ENCODE peak calls at places on chromosomes 2 and 18, in eight cellular contexts. P is activated B cell treated with CpG ODN at 0.5 μM for 24 hours, I is thyroid gland, K is body of pancreas, R is PC-9, E is transverse colon, Y is neural crest cell, M is neural progenitor cell. T is an unnamed sample.

GRCh38 chr2:28717339-28717758 is 34.3 kb upstream of the PPP1CB start:
- DNase-seq in P (no peak), I (peak; percentile 57), K (peak; percentile 27), R (peak; percentile 60), E (peak; percentile 33), Y (no peak), M (no peak), T (no peak)

GRCh38 chr2:100984892-100985307 is 17.2 kb upstream of the RPL31 start:
- DNase-seq in P (peak; percentile 61), I (peak; percentile 76), K (peak; percentile 82), R (peak; percentile 63), E (peak; percentile 77), Y (peak; percentile 68), M (peak; percentile 85), T (peak; percentile 68)

GRCh38 chr2:10424051-10424450 is 24.1 kb downstream of the ODC1 start:
- DNase-seq in P (no peak), I (no peak), K (no peak), R (no peak), E (no peak), Y (no peak), M (peak; percentile 39), T (no peak)

GRCh38 chr2:108541451-108541850 is 7.2 kb downstream of the LIMS1 start:
- DNase-seq in P (no peak), I (no peak), K (no peak), R (no peak), E (peak; percentile 38), Y (no peak), M (no peak), T (no peak)

GRCh38 chr2:19801367-19802087 is 100.3 kb downstream of the TTC32 start:
- DNase-seq in P (no peak), I (peak; percentile 42), K (peak; percentile 87), R (peak; percentile 96), E (peak; percentile 47), Y (no peak), M (no peak), T (peak; percentile 25)

GRCh38 chr2:10810175-10811161 is 2.1 kb downstream of the PDIA6 start:
- DNase-seq in P (no peak), I (no peak), K (no peak), R (no peak), E (no peak), Y (no peak), M (no peak), T (no peak)

GRCh38 chr2:172710584-172711024 is 25.0 kb upstream of the RAPGEF4 start:
- DNase-seq in P (no peak), I (peak; percentile 26), K (peak; percentile 20), R (peak; percentile 82), E (peak; percentile 54), Y (peak; percentile 33), M (peak; percentile 47), T (peak; percentile 37)

GRCh38 chr2:18722101-18722500 is 132.7 kb upstream of the NT5C1B start:
- DNase-seq in P (no peak), I (no peak), K (no peak), R (no peak), E (no peak), Y (no peak), M (no peak), T (no peak)

GRCh38 chr2:42254186-42254911 is 85.2 kb downstream of the EML4 start:
- DNase-seq in P (no peak), I (no peak), K (no peak), R (no peak), E (no peak), Y (no peak), M (no peak), T (no peak)

GRCh38 chr2:176283268-176283667 is 14.0 kb downstream of the MTX2 start:
- DNase-seq in P (no peak), I (no peak), K (no peak), R (no peak), E (no peak), Y (no peak), M (no peak), T (no peak)

GRCh38 chr2:208329485-208329884 is 63.4 kb downstream of the PIKFYVE start:
- DNase-seq in P (no peak), I (no peak), K (no peak), R (no peak), E (no peak), Y (no peak), M (no peak), T (no peak)

GRCh38 chr2:73272270-73272669 is 12.0 kb downstream of the FBXO41 start:
- DNase-seq in P (no peak), I (no peak), K (no peak), R (no peak), E (no peak), Y (no peak), M (peak; percentile 77), T (no peak)

GRCh38 chr2:238868616-238869292 is 20.9 kb downstream of the TWIST2 start:
- DNase-seq in P (no peak), I (peak; percentile 27), K (peak; percentile 45), R (no peak), E (peak; percentile 59), Y (no peak), M (no peak), T (peak; percentile 90)

GRCh38 chr2:104856086-104856972 is 2.4 kb downstream of the POU3F3 start:
- DNase-seq in P (no peak), I (no peak), K (no peak), R (no peak), E (no peak), Y (no peak), M (peak; percentile 48), T (no peak)

GRCh38 chr2:105102963-105103421 is 65.1 kb downstream of the MRPS9 start:
- DNase-seq in P (no peak), I (no peak), K (no peak), R (peak; percentile 64), E (no peak), Y (no peak), M (peak; percentile 57), T (no peak)

GRCh38 chr2:194176134-194176533 is 1480.9 kb upstream of the SLC39A10 start:
- DNase-seq in P (no peak), I (no peak), K (no peak), R (no peak), E (no peak), Y (no peak), M (no peak), T (no peak)

GRCh38 chr2:51995293-51995692 is 963.4 kb upstream of the NRXN1 start:
- DNase-seq in P (no peak), I (no peak), K (no peak), R (no peak), E (no peak), Y (no peak), M (no peak), T (no peak)

GRCh38 chr2:106561803-106562202 is 74.6 kb downstream of the CD8B2 start:
- DNase-seq in P (no peak), I (no peak), K (no peak), R (no peak), E (no peak), Y (no peak), M (no peak), T (peak; percentile 30)

GRCh38 chr2:106560773-106561172 is 73.6 kb downstream of the CD8B2 start:
- DNase-seq in P (no peak), I (no peak), K (no peak), R (no peak), E (no peak), Y (no peak), M (no peak), T (no peak)

GRCh38 chr2:106561356-106561755 is 74.2 kb downstream of the CD8B2 start:
- DNase-seq in P (no peak), I (no peak), K (no peak), R (no peak), E (no peak), Y (no peak), M (no peak), T (peak; percentile 87)

GRCh38 chr2:106562232-106562631 is 75.1 kb downstream of the CD8B2 start:
- DNase-seq in P (no peak), I (peak; percentile 59), K (no peak), R (no peak), E (no peak), Y (no peak), M (no peak), T (peak; percentile 49)

GRCh38 chr2:106562826-106563594 is 75.8 kb downstream of the CD8B2 start:
- DNase-seq in P (no peak), I (no peak), K (no peak), R (no peak), E (no peak), Y (no peak), M (peak; percentile 32), T (no peak)
- TF ChIP-seq CTCF in P (no peak), I (no peak), K (no peak), R (no peak), E (no peak), Y (peak; percentile 28), M (peak; percentile 36), T (peak; percentile 25)

DNA sequence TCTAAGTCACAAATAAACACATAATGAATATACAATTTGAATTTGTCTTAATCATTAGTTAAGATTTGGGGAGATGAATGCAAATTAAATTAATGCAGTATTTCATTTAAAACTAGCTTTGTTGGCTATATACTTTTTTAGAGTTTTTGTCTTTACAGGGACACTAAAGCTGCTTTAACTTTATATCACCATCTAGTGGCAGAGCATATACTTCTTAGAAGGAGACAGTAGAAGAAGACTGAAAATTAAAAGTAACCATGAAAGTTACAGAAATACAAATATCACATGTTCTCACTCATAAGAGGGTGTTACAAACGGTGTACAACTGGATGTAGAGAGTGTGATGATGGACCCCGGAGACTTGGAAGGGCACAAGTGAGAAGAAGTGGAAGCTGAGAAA is 268.3 kb upstream of the NETO1 start:
- DNase-seq in P (no peak), I (no peak), K (no peak), R (no peak), E (no peak), Y (no peak), M (peak; percentile 8), T (no peak)
- TF ChIP-seq CTCF in P (no peak), I (no peak), K (no peak), R (peak; percentile 75), E (no peak), Y (peak; percentile 66), M (peak; percentile 55), T (no peak)

GRCh38 chr2:45177870-45178269 is 168.6 kb upstream of the SIX2 start:
- DNase-seq in P (no peak), I (no peak), K (no peak), R (peak; percentile 70), E (no peak), Y (no peak), M (no peak), T (no peak)
- TF ChIP-seq CTCF in P (no peak), I (no peak), K (no peak), R (no peak), E (no peak), Y (no peak), M (no peak), T (no peak)

GRCh38 chr2:69012310-69013122 is 463 bp upstream of the ANTXR1 start:
- DNase-seq in P (peak; percentile 33), I (peak; percentile 65), K (peak; percentile 32), R (peak; percentile 57), E (peak; percentile 53), Y (peak; percentile 65), M (peak; percentile 3), T (peak; percentile 51)

GRCh38 chr2:69010437-69011194 is 2.4 kb upstream of the ANTXR1 start:
- DNase-seq in P (no peak), I (peak; percentile 63), K (no peak), R (peak; percentile 8), E (no peak), Y (no peak), M (no peak), T (no peak)

GRCh38 chr2:69013837-69014796 is 1.1 kb downstream of the ANTXR1 start:
- DNase-seq in P (no peak), I (no peak), K (no peak), R (no peak), E (no peak), Y (no peak), M (peak; percentile 25), T (no peak)

GRCh38 chr2:69011611-69012157 is 1.3 kb upstream of the ANTXR1 start:
- DNase-seq in P (no peak), I (no peak), K (no peak), R (no peak), E (no peak), Y (no peak), M (peak; percentile 5), T (no peak)

GRCh38 chr2:69013123-69013836 is at the start of gene ANTXR1:
- DNase-seq in P (no peak), I (peak; percentile 43), K (peak; percentile 19), R (peak; percentile 56), E (peak; percentile 31), Y (peak; percentile 51), M (peak; percentile 82), T (peak; percentile 27)
- TF ChIP-seq CTCF in P (no peak), I (peak; percentile 15), K (no peak), R (peak; percentile 48), E (no peak), Y (peak; percentile 49), M (peak; percentile 27), T (no peak)